ENCODE peak calls at places on chromosomes 11 and 22, in six cellular contexts. K, V, N, T, C and Q are unnamed samples.

GRCh38 chr11:85589373-85589772 is 37.8 kb downstream of the DLG2 start:
- DNase-seq in K (no peak), V (no peak), N (no peak), T (no peak), C (peak), Q (no peak)

GRCh38 chr11:35177370-35177769 is 38.4 kb downstream of the CD44 start:
- DNase-seq in K (no peak), V (no peak), N (no peak), T (no peak), C (no peak), Q (no peak)

GRCh38 chr11:27217948-27218410 is 145.0 kb downstream of the CCDC34 start:
- DNase-seq in K (no peak), V (no peak), N (no peak), T (no peak), C (no peak), Q (no peak)

GRCh38 chr11:88051386-88051785 is 123.9 kb downstream of the RAB38 start:
- DNase-seq in K (no peak), V (no peak), N (no peak), T (no peak), C (no peak), Q (no peak)

GRCh38 chr22:26502688-26503561 is 9.3 kb downstream of the TFIP11 start:
- DNase-seq in K (peak), V (no peak), N (no peak), T (no peak), C (peak), Q (no peak)

GRCh38 chr11:101158119-101158518 is 28.5 kb upstream of the PGR start:
- DNase-seq in K (no peak), V (no peak), N (no peak), T (no peak), C (no peak), Q (no peak)

GRCh38 chr22:23281406-23282088 is 101.2 kb downstream of the BCR start:
- DNase-seq in K (peak), V (peak), N (peak), T (peak), C (peak), Q (peak)

GRCh38 chr22:44155115-44155514 is 25.6 kb upstream of the PARVG start:
- DNase-seq in K (no peak), V (no peak), N (no peak), T (no peak), C (no peak), Q (no peak)

GRCh38 chr22:22071455-22071854 is 88.9 kb upstream of the TOP3B start:
- DNase-seq in K (no peak), V (no peak), N (no peak), T (no peak), C (no peak), Q (no peak)

GRCh38 chr11:45078236-45079074 is 68.0 kb upstream of the PRDM11 start:
- DNase-seq in K (no peak), V (no peak), N (no peak), T (no peak), C (no peak), Q (no peak)

GRCh38 chr11:122085264-122085663 is 30.8 kb downstream of the BLID start:
- DNase-seq in K (no peak), V (no peak), N (no peak), T (no peak), C (no peak), Q (no peak)

GRCh38 chr11:123544631-123545375 is 109.6 kb downstream of the SCN3B start:
- DNase-seq in K (no peak), V (no peak), N (no peak), T (no peak), C (no peak), Q (no peak)

GRCh38 chr11:128766687-128767086 is 72.8 kb downstream of the FLI1 start:
- DNase-seq in K (no peak), V (no peak), N (no peak), T (no peak), C (no peak), Q (no peak)

GRCh38 chr11:62799486-62799885 is 5.8 kb downstream of the NXF1 start:
- DNase-seq in K (no peak), V (no peak), N (no peak), T (no peak), C (no peak), Q (no peak)

GRCh38 chr11:66277475-66278391 is at the start of gene CNIH2:
- DNase-seq in K (peak), V (peak), N (no peak), T (no peak), C (peak), Q (no peak)

GRCh38 chr11:78499971-78500370 is 74.7 kb downstream of the NARS2 start:
- DNase-seq in K (no peak), V (no peak), N (no peak), T (no peak), C (no peak), Q (no peak)

GRCh38 chr11:31449040-31449439 is 60.4 kb downstream of the IMMP1L start:
- DNase-seq in K (no peak), V (no peak), N (no peak), T (no peak), C (no peak), Q (no peak)

GRCh38 chr22:49166746-49167145 is 660.9 kb downstream of the BRD1 start:
- DNase-seq in K (no peak), V (no peak), N (no peak), T (no peak), C (no peak), Q (no peak)

GRCh38 chr11:100875521-100875869 is 188.4 kb downstream of the ARHGAP42 start:
- DNase-seq in K (no peak), V (no peak), N (no peak), T (no peak), C (no peak), Q (no peak)

DNA sequence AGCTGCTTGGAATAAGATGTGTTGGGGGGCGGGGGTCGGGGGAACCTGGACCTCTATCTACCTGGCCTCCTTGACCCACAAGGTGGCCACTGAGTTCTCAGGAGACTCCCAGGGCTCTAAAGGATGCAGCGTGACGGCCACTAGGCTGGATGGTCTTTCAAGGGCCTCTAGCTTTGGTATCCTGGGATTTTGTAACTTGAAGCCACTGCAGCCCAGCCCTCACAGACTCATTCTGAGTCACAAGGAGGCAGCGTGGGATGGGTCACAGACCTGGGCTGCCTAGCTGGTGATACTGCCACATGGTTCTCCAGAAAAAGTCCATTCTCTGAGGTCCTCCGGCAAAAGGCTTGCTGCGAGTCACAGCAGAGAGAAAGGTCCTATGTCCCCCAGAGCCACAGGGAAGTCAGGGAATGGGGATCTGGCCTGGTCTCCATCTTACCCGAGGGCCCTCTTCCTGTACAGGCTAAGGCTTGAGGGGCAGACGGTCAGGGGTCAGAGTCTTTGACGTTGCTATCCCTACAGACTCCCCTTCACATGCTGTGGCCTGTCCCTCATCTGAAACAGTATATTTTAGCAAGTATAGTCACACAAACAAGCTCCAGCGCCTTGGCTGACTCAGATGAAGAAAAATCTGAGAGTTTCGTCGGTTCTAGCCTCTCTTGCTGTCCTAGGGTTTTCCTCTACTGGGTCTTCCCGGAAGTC is 52.4 kb downstream of the KCNC1 start:
- DNase-seq in K (peak), V (no peak), N (no peak), T (peak), C (no peak), Q (no peak)
- H3K4me3 ChIP-seq in K (no peak), V (no peak), N (no peak), T (no peak), C (no peak), Q (no peak)

GRCh38 chr11:125020342-125020741 is 42.8 kb upstream of the SLC37A2 start:
- DNase-seq in K (no peak), V (no peak), N (no peak), T (no peak), C (no peak), Q (no peak)
- TF ChIP-seq REST in K (no peak), V (no peak), N (no peak), T (no peak), C (no peak), Q (no peak)

GRCh38 chr11:103071008-103071407 is 21.0 kb downstream of the DCUN1D5 start:
- DNase-seq in K (no peak), V (no peak), N (no peak), T (no peak), C (no peak), Q (no peak)
- H3K4me3 ChIP-seq in K (no peak), V (no peak), N (no peak), T (no peak), C (no peak), Q (no peak)

GRCh38 chr11:119315139-119316016 is 1.6 kb downstream of the MCAM start:
- DNase-seq in K (no peak), V (no peak), N (no peak), T (no peak), C (peak), Q (no peak)
- TF ChIP-seq REST in K (no peak), V (no peak), N (no peak), T (no peak), C (no peak), Q (no peak)

GRCh38 chr11:74948898-74949747 is at the start of the genes SPCS2 and XRRA1:
- DNase-seq in K (peak), V (peak), N (peak), T (peak), C (peak), Q (peak)

GRCh38 chr11:74948546-74948897 is 369 bp downstream of the XRRA1 start:
- DNase-seq in K (no peak), V (no peak), N (no peak), T (no peak), C (no peak), Q (no peak)

GRCh38 chr11:74951241-74951640 is 2.2 kb downstream of the SPCS2 start:
- DNase-seq in K (no peak), V (no peak), N (no peak), T (no peak), C (no peak), Q (no peak)

GRCh38 chr11:74949748-74950127 is 672 bp downstream of the SPCS2 start:
- DNase-seq in K (no peak), V (peak), N (no peak), T (no peak), C (peak), Q (no peak)

GRCh38 chr11:74950374-74950969 is 1.4 kb downstream of the SPCS2 start:
- DNase-seq in K (no peak), V (no peak), N (no peak), T (no peak), C (no peak), Q (peak)
- H3K4me3 ChIP-seq in K (peak), V (peak), N (peak), T (peak), C (peak), Q (peak)

DNA sequence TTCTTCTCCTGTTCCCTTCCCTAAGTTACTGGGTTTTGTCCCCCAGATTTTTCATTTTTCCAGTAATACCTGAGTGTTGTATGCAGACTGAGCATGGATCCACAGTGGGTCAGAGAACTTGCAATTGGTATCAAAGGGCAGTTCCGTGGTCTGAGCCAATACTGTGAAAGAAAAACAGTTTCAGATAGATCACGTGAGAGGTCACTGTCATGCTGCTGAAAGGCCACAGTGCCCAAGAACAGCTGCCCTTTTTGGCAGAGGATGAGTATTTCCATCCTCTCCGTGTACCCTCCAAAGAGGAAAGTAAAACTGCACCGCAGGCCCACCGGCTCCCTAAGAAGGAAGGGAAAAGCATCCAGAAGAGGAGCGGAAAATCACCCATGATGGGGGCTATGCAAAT is 73.0 kb upstream of the TBCEL start:
- DNase-seq in K (no peak), V (no peak), N (no peak), T (no peak), C (no peak), Q (no peak)
- TF ChIP-seq REST in K (no peak), V (no peak), N (no peak), T (no peak), C (no peak), Q (no peak)

DNA sequence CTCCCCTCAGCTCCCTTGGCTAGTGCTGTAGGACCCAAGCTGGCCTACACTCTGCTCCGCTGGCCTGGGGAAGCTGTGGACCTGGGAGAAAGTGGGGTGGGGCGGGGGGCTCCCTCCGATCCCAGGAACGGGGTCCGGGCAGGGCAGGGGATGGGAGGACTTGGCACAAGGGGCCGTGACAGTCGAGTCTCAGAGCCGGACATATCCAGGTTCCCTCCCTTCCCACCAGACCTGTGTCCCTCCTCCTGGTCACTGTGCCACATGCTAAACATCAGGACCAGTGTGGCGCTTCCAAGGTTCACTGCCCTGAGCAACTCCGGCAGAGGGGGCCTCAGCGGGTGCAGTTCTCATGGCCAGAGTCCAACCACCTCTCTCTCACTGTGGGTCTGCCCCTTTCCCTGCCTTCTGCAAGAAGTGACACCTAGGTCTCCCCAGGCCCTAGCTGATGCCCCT is 2.0 kb downstream of the DUSP8 start:
- DNase-seq in K (no peak), V (no peak), N (no peak), T (no peak), C (no peak), Q (no peak)
- H3K4me3 ChIP-seq in K (no peak), V (no peak), N (no peak), T (no peak), C (no peak), Q (no peak)

DNA sequence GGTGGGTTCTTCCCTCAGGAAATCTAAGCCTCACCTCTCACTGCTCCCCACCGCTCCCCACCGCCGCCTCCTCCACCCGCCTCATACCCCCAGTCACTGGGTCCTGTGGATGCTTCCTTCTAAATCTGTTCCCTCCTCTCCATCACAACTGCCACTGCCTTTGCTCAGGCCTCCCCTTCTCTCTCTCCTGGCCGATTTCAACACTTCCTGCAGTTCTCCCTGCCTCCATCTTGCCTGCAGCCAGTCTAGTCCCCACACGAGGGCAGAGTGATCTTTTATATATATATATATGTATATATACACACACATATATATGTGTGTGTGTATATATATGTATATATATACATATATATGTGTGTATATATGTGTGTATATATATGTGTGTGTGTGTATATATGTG is 27.8 kb downstream of the CREB3L1 start:
- DNase-seq in K (no peak), V (no peak), N (no peak), T (no peak), C (no peak), Q (no peak)
- TF ChIP-seq REST in K (no peak), V (no peak), N (no peak), T (no peak), C (no peak), Q (no peak)

DNA sequence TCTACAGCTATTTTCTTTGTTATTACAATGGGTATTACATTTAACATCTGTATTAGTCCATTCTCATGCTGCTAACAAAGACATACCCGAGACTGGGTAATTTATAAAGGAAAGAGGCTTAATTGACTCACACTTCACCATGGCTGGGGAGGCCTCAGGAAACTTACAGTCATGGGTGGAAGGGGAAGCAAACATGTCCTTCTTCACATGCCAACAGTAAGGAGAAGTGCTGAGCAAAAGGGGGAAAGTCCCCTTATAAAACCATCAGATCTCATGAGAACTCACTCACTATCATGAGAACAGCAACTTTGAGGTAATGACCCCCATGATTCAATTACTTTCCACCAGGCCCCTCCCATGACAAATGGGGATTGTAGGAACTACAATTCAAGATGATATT is 16.5 kb upstream of the KMT5B start:
- DNase-seq in K (no peak), V (no peak), N (no peak), T (no peak), C (no peak), Q (no peak)
- H3K4me3 ChIP-seq in K (no peak), V (no peak), N (no peak), T (no peak), C (no peak), Q (no peak)

GRCh38 chr11:110134120-110134519 is 40.9 kb downstream of the ZC3H12C start:
- DNase-seq in K (no peak), V (no peak), N (no peak), T (no peak), C (no peak), Q (no peak)
- TF ChIP-seq REST in K (no peak), V (no peak), N (no peak), T (no peak), C (no peak), Q (no peak)